ENCODE peak calls at places on chromosome 17, in nine cellular contexts. J, D, F, G, T, O, N, U and A are unnamed samples.

GRCh38 chr17:10156579-10157488 is 41.6 kb downstream of the GAS7 start:
- DNase-seq in J (no peak), D (no peak), F (no peak), G (peak), T (no peak), O (no peak), N (no peak), U (peak), A (no peak)

GRCh38 chr17:39706383-39706782 is 6.5 kb downstream of the ERBB2 start:
- DNase-seq in J (no peak), D (no peak), F (no peak), G (no peak), T (no peak), O (no peak), N (no peak), U (no peak), A (no peak)

GRCh38 chr17:62681939-62682381 is 54.5 kb downstream of the MRC2 start:
- DNase-seq in J (no peak), D (no peak), F (no peak), G (no peak), T (no peak), O (no peak), N (no peak), U (no peak), A (no peak)

GRCh38 chr17:83173997-83174858 is 94.8 kb downstream of the METRNL start:
- DNase-seq in J (no peak), D (no peak), F (no peak), G (no peak), T (peak), O (peak), N (no peak), U (peak), A (peak)

GRCh38 chr17:3879591-3880417 is 13.0 kb downstream of the CAMKK1 start:
- DNase-seq in J (no peak), D (no peak), F (no peak), G (no peak), T (no peak), O (no peak), N (no peak), U (no peak), A (no peak)

GRCh38 chr17:50470451-50470850 is 1.8 kb upstream of the CHAD start:
- DNase-seq in J (peak), D (no peak), F (no peak), G (no peak), T (no peak), O (no peak), N (no peak), U (no peak), A (no peak)

GRCh38 chr17:38673714-38674012 is 1.1 kb downstream of the EPOP start:
- DNase-seq in J (no peak), D (no peak), F (no peak), G (no peak), T (no peak), O (no peak), N (no peak), U (no peak), A (peak)

GRCh38 chr17:42201155-42201772 is 7.0 kb upstream of the GHDC start:
- DNase-seq in J (no peak), D (no peak), F (no peak), G (no peak), T (no peak), O (no peak), N (no peak), U (no peak), A (no peak)

GRCh38 chr17:50272711-50273653 is 1.3 kb upstream of the TMEM92 start:
- DNase-seq in J (no peak), D (peak), F (no peak), G (peak), T (peak), O (peak), N (peak), U (peak), A (peak)

GRCh38 chr17:7618608-7619007 is 3.9 kb upstream of the FXR2 start:
- DNase-seq in J (no peak), D (no peak), F (no peak), G (no peak), T (no peak), O (no peak), N (no peak), U (no peak), A (no peak)

GRCh38 chr17:29039764-29040598 is 3.0 kb upstream of the PIPOX start:
- DNase-seq in J (peak), D (no peak), F (peak), G (no peak), T (no peak), O (no peak), N (no peak), U (no peak), A (peak)

GRCh38 chr17:35726609-35727460 is 4.6 kb upstream of the RASL10B start:
- DNase-seq in J (no peak), D (no peak), F (peak), G (no peak), T (no peak), O (peak), N (no peak), U (no peak), A (peak)

GRCh38 chr17:79865351-79866210 is 26.3 kb upstream of the CBX4 start:
- DNase-seq in J (no peak), D (no peak), F (no peak), G (no peak), T (no peak), O (no peak), N (no peak), U (no peak), A (no peak)

GRCh38 chr17:13786000-13786598 is 184.4 kb upstream of the HS3ST3A1 start:
- DNase-seq in J (no peak), D (no peak), F (no peak), G (no peak), T (no peak), O (no peak), N (no peak), U (no peak), A (peak)

GRCh38 chr17:31780436-31780835 is 78.6 kb downstream of the COPRS start:
- DNase-seq in J (no peak), D (no peak), F (no peak), G (peak), T (no peak), O (no peak), N (no peak), U (no peak), A (no peak)

GRCh38 chr17:1703063-1703462 is 7.1 kb downstream of the TLCD2 start:
- DNase-seq in J (peak), D (no peak), F (no peak), G (no peak), T (no peak), O (no peak), N (no peak), U (no peak), A (no peak)

GRCh38 chr17:78935419-78936323 is 10.5 kb upstream of the TIMP2 start:
- DNase-seq in J (no peak), D (no peak), F (peak), G (no peak), T (no peak), O (no peak), N (no peak), U (no peak), A (peak)

GRCh38 chr17:63277629-63278028 is 168.5 kb downstream of the CYB561 start:
- DNase-seq in J (no peak), D (no peak), F (no peak), G (no peak), T (no peak), O (no peak), N (no peak), U (no peak), A (no peak)

GRCh38 chr17:31537558-31537957 is 146.1 kb downstream of the RAB11FIP4 start:
- DNase-seq in J (no peak), D (no peak), F (no peak), G (no peak), T (no peak), O (no peak), N (no peak), U (no peak), A (no peak)

GRCh38 chr17:2563061-2563460 is 30.4 kb upstream of the PAFAH1B1 start:
- DNase-seq in J (no peak), D (no peak), F (no peak), G (no peak), T (no peak), O (no peak), N (no peak), U (no peak), A (no peak)